ENCODE peak calls at places on chromosome 6, in seven cellular contexts. W, L, G, J, B, E and Y are unnamed samples.

GRCh38 chr6:117167520-117168271 is 97.7 kb upstream of the VGLL2 start:
- DNase-seq in W (peak), L (no peak), G (peak), J (no peak), B (peak), E (no peak), Y (peak)

GRCh38 chr6:43076093-43076927 is at the start of gene PTK7:
- DNase-seq in W (no peak), L (peak), G (peak), J (no peak), B (peak), E (peak), Y (no peak)

GRCh38 chr6:15751721-15752350 is 89.0 kb upstream of the DTNBP1 start:
- DNase-seq in W (no peak), L (no peak), G (no peak), J (no peak), B (no peak), E (no peak), Y (no peak)

GRCh38 chr6:127879685-127880084 is 21.2 kb downstream of the THEMIS start:
- DNase-seq in W (no peak), L (no peak), G (no peak), J (no peak), B (peak), E (no peak), Y (no peak)

GRCh38 chr6:48747040-48747439 is 636.0 kb upstream of the PTCHD4 start:
- DNase-seq in W (no peak), L (no peak), G (peak), J (no peak), B (peak), E (no peak), Y (no peak)

GRCh38 chr6:137808191-137808590 is 58.9 kb upstream of the TNFAIP3 start:
- DNase-seq in W (no peak), L (peak), G (peak), J (no peak), B (peak), E (no peak), Y (peak)

GRCh38 chr6:31272856-31273626 is 1.1 kb upstream of the HLA-C start:
- DNase-seq in W (no peak), L (no peak), G (no peak), J (no peak), B (no peak), E (no peak), Y (no peak)

GRCh38 chr6:31091680-31092079 is 20.7 kb downstream of the C6orf15 start:
- DNase-seq in W (no peak), L (no peak), G (no peak), J (peak), B (no peak), E (no peak), Y (no peak)

GRCh38 chr6:157985378-157986155 is 3.9 kb downstream of the SYNJ2 start:
- DNase-seq in W (no peak), L (peak), G (no peak), J (no peak), B (no peak), E (no peak), Y (no peak)

GRCh38 chr6:152948150-152948768 is 34.6 kb downstream of the FBXO5 start:
- DNase-seq in W (peak), L (peak), G (peak), J (no peak), B (peak), E (no peak), Y (peak)

GRCh38 chr6:139584599-139584998 is 210.2 kb upstream of the CITED2 start:
- DNase-seq in W (no peak), L (peak), G (no peak), J (no peak), B (no peak), E (no peak), Y (no peak)

GRCh38 chr6:36780517-36781210 is 58.6 kb downstream of the CPNE5 start:
- DNase-seq in W (no peak), L (peak), G (peak), J (no peak), B (no peak), E (peak), Y (no peak)

GRCh38 chr6:141041596-141042087 is 1091.1 kb upstream of the GJE1 start:
- DNase-seq in W (no peak), L (no peak), G (no peak), J (no peak), B (no peak), E (no peak), Y (no peak)

GRCh38 chr6:116447496-116448011 is 13.6 kb upstream of the CALHM6 start:
- DNase-seq in W (peak), L (no peak), G (peak), J (no peak), B (peak), E (no peak), Y (peak)

GRCh38 chr6:3584611-3585010 is 127.8 kb upstream of the SLC22A23 start:
- DNase-seq in W (no peak), L (no peak), G (no peak), J (no peak), B (no peak), E (no peak), Y (no peak)

GRCh38 chr6:149897015-149897697 is 757 bp downstream of the RAET1E start:
- DNase-seq in W (peak), L (no peak), G (peak), J (peak), B (peak), E (peak), Y (peak)

GRCh38 chr6:56752009-56752408 is 109.3 kb upstream of the DST start:
- DNase-seq in W (no peak), L (no peak), G (peak), J (no peak), B (peak), E (no peak), Y (no peak)

GRCh38 chr6:46918830-46919229 is 2.9 kb downstream of the ADGRF5 start:
- DNase-seq in W (no peak), L (no peak), G (no peak), J (no peak), B (no peak), E (no peak), Y (no peak)
- TF ChIP-seq CTCF in W (no peak), L (no peak), G (no peak), J (no peak), B (no peak), E (no peak), Y (no peak)

GRCh38 chr6:11163932-11164331 is 52.4 kb upstream of the ERVFRD-1 start:
- DNase-seq in W (no peak), L (peak), G (no peak), J (no peak), B (no peak), E (no peak), Y (no peak)
- H3K4me3 ChIP-seq in W (no peak), L (no peak), G (no peak), J (no peak), B (no peak), E (no peak), Y (no peak)

GRCh38 chr6:100230115-100230975 is 234.4 kb downstream of the SIM1 start:
- DNase-seq in W (no peak), L (no peak), G (no peak), J (no peak), B (no peak), E (no peak), Y (no peak)

GRCh38 chr6:100229512-100229911 is 235.2 kb downstream of the SIM1 start:
- DNase-seq in W (no peak), L (no peak), G (no peak), J (no peak), B (no peak), E (peak), Y (no peak)

GRCh38 chr6:100230976-100231316 is 233.8 kb downstream of the SIM1 start:
- DNase-seq in W (no peak), L (no peak), G (peak), J (no peak), B (peak), E (no peak), Y (no peak)

GRCh38 chr6:100226811-100227210 is 232.8 kb upstream of the MCHR2 start:
- DNase-seq in W (no peak), L (no peak), G (no peak), J (no peak), B (no peak), E (no peak), Y (no peak)

GRCh38 chr6:100228437-100229424 is 234.7 kb upstream of the MCHR2 start:
- DNase-seq in W (no peak), L (peak), G (peak), J (peak), B (peak), E (peak), Y (no peak)
- TF ChIP-seq CTCF in W (peak), L (no peak), G (no peak), J (no peak), B (peak), E (no peak), Y (no peak)

DNA sequence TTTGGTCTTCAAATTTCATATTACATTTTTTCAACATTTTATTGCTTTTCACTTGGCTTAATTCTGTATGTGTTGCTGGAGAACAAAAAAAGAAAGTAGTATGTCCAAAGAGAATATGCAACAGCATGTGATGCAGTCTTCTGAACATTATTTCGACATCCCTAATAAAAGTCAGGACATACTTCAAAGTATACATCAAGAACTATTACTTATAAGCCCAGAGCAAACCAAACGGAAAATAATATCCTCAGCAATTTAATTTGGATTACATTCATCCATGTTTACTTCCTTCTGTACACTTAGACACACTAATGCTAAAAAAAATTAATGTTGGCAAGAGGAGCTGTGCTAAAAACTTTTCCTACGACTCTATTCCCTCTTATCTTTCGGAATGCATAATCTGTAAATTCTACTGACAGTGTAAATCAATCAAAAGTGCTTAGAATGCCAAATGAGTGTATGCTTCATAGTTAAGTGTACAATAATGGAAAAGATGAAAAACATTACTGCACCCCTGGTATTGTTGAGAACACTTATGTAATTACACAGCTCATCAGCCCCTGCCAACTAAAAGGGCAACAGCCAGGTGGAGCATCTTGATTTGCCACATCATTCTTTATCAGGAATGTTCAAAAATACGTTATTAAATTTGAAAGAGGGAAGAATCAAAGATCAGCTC is 301.2 kb upstream of the HSF2 start:
- DNase-seq in W (no peak), L (no peak), G (no peak), J (no peak), B (no peak), E (no peak), Y (no peak)
- H3K4me3 ChIP-seq in W (no peak), L (no peak), G (no peak), J (no peak), B (no peak), E (no peak), Y (no peak)

DNA sequence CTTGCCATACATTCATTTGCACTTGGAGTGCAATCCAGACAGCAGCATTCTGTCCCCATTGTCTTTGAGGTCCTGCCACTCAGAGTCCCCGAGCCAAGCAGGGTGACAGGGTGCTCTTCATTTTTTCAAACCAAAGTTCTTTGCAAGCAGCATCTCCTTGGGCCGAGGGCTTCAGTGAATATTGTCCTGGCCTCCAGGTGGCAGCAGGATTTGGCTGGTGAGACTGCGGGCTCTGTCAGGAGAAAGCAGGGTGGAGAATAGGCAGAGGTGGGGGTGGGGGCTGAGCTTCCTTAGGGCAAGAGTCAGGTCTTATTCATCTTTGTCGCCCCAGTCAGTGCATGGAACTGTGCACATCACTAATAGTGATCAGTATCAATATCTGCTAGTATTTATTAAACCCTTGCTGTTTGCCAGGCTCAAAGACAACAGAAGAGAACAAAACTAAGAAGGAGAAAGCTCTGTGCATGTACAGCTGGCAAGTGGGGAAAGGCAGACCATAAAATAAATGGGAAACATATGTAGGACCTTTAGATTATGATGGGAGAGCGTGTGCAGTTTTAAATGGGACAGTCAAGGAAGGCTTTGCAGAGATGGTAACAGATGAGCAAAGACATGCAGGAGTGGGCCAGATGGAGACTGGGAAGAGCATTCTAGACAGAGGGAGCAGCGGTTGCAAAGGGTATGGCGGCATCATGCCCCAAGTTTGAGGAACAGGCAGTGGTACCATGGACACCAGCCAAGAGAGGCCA is 260.2 kb downstream of the NRN1 start:
- DNase-seq in W (no peak), L (no peak), G (no peak), J (no peak), B (no peak), E (no peak), Y (no peak)
- TF ChIP-seq CTCF in W (peak), L (peak), G (no peak), J (no peak), B (no peak), E (no peak), Y (peak)

DNA sequence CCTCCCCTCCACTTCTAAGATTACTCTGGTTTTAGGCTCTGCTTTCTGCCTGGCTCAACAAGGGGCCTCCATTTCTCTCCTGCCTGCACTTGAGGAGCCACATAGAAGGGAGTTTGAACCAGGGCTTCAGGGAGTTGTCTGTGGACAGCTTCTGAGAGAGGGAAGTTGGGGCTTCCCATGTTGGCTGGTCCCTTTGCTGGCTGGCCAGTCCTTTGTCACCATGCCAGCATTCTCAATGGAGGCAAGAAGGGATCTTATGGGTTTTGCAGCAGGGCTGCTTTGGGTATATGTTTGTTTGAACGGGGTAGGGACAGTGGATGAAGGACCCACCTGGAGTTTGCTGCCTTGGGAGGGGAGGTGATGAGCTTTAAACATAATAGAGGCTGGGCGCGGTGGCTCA is 124.9 kb downstream of the CARMIL1 start:
- DNase-seq in W (no peak), L (no peak), G (no peak), J (peak), B (no peak), E (no peak), Y (no peak)
- H3K4me3 ChIP-seq in W (no peak), L (no peak), G (no peak), J (no peak), B (no peak), E (no peak), Y (no peak)